ENCODE peak calls at places on chromosome 4, in six cellular contexts. One of them, this sample, is unnamed. For H3K36me3, the result is how much of the 10 kb centered on the place peaks cover.

GRCh38 chr4:99893029-99893428 is 1.2 kb downstream of the LAMTOR3 start:
- DNase-seq in body of pancreas: no peak
- DNase-seq in PC-9: no peak
- DNase-seq in stomach: no peak
- DNase-seq in heart left ventricle: no peak
- DNase-seq in esophagus muscularis mucosa: no peak
- DNase-seq in this sample: no peak

GRCh38 chr4:27360651-27361347 is 500.2 kb downstream of the STIM2 start:
- DNase-seq in body of pancreas: no peak
- DNase-seq in PC-9: no peak
- DNase-seq in stomach: no peak
- DNase-seq in heart left ventricle: no peak
- DNase-seq in esophagus muscularis mucosa: no peak
- DNase-seq in this sample: no peak

GRCh38 chr4:42843694-42844093 is 48.8 kb upstream of the GRXCR1 start:
- DNase-seq in body of pancreas: no peak
- DNase-seq in PC-9: no peak
- DNase-seq in stomach: no peak
- DNase-seq in heart left ventricle: no peak
- DNase-seq in esophagus muscularis mucosa: no peak
- DNase-seq in this sample: no peak

GRCh38 chr4:39715788-39716187 is 17.9 kb downstream of the UBE2K start:
- DNase-seq in body of pancreas: no peak
- DNase-seq in PC-9: no peak
- DNase-seq in stomach: no peak
- DNase-seq in heart left ventricle: no peak
- DNase-seq in esophagus muscularis mucosa: no peak
- DNase-seq in this sample: no peak

GRCh38 chr4:102809691-102810090 is 17.7 kb downstream of the UBE2D3 start:
- DNase-seq in body of pancreas: no peak
- DNase-seq in PC-9: no peak
- DNase-seq in stomach: no peak
- DNase-seq in heart left ventricle: no peak
- DNase-seq in esophagus muscularis mucosa: no peak
- DNase-seq in this sample: no peak

GRCh38 chr4:54076673-54077072 is 12.3 kb upstream of the CHIC2 start:
- DNase-seq in body of pancreas: no peak
- DNase-seq in PC-9: peak
- DNase-seq in stomach: no peak
- DNase-seq in heart left ventricle: no peak
- DNase-seq in esophagus muscularis mucosa: no peak
- DNase-seq in this sample: no peak

GRCh38 chr4:117156806-117157205 is 71.4 kb upstream of the TRAM1L1 start:
- DNase-seq in body of pancreas: no peak
- DNase-seq in PC-9: no peak
- DNase-seq in stomach: no peak
- DNase-seq in heart left ventricle: no peak
- DNase-seq in esophagus muscularis mucosa: no peak
- DNase-seq in this sample: no peak

GRCh38 chr4:163554870-163555465 is 60.5 kb downstream of the TMA16 start:
- DNase-seq in body of pancreas: no peak
- DNase-seq in PC-9: no peak
- DNase-seq in stomach: no peak
- DNase-seq in heart left ventricle: no peak
- DNase-seq in esophagus muscularis mucosa: no peak
- DNase-seq in this sample: no peak

GRCh38 chr4:162015090-162015489 is 148.7 kb downstream of the FSTL5 start:
- DNase-seq in body of pancreas: no peak
- DNase-seq in PC-9: no peak
- DNase-seq in stomach: no peak
- DNase-seq in heart left ventricle: no peak
- DNase-seq in esophagus muscularis mucosa: no peak
- DNase-seq in this sample: no peak

GRCh38 chr4:146124023-146124680 is 51.4 kb upstream of the LSM6 start:
- DNase-seq in body of pancreas: no peak
- DNase-seq in PC-9: no peak
- DNase-seq in stomach: no peak
- DNase-seq in heart left ventricle: no peak
- DNase-seq in esophagus muscularis mucosa: peak
- DNase-seq in this sample: no peak

GRCh38 chr4:182179105-182179504 is 64.1 kb upstream of the TENM3 start:
- DNase-seq in body of pancreas: no peak
- DNase-seq in PC-9: no peak
- DNase-seq in stomach: no peak
- DNase-seq in heart left ventricle: no peak
- DNase-seq in esophagus muscularis mucosa: no peak
- DNase-seq in this sample: no peak

GRCh38 chr4:8157944-8158709 is 486 bp downstream of the ABLIM2 start:
- DNase-seq in body of pancreas: no peak
- DNase-seq in PC-9: no peak
- DNase-seq in stomach: no peak
- DNase-seq in heart left ventricle: no peak
- DNase-seq in esophagus muscularis mucosa: no peak
- DNase-seq in this sample: no peak

GRCh38 chr4:39179681-39180080 is 2.6 kb upstream of the WDR19 start:
- DNase-seq in body of pancreas: no peak
- DNase-seq in PC-9: no peak
- DNase-seq in stomach: no peak
- DNase-seq in heart left ventricle: no peak
- DNase-seq in esophagus muscularis mucosa: no peak
- DNase-seq in this sample: no peak

GRCh38 chr4:89001647-89002518 is 55.1 kb downstream of the FAM13A start:
- DNase-seq in body of pancreas: peak
- DNase-seq in PC-9: no peak
- DNase-seq in stomach: no peak
- DNase-seq in heart left ventricle: no peak
- DNase-seq in esophagus muscularis mucosa: no peak
- DNase-seq in this sample: no peak

GRCh38 chr4:123398803-123399637 is 2.4 kb downstream of the SPRY1 start:
- DNase-seq in body of pancreas: peak
- DNase-seq in PC-9: peak
- DNase-seq in stomach: peak
- DNase-seq in heart left ventricle: peak
- DNase-seq in esophagus muscularis mucosa: no peak
- DNase-seq in this sample: peak

GRCh38 chr4:8045909-8046308 is 106.2 kb upstream of the AFAP1 start:
- DNase-seq in body of pancreas: no peak
- DNase-seq in PC-9: no peak
- DNase-seq in stomach: no peak
- DNase-seq in heart left ventricle: no peak
- DNase-seq in esophagus muscularis mucosa: no peak
- DNase-seq in this sample: no peak

GRCh38 chr4:150178161-150178560 is 99.9 kb downstream of the DCLK2 start:
- DNase-seq in body of pancreas: no peak
- DNase-seq in PC-9: no peak
- DNase-seq in stomach: no peak
- DNase-seq in heart left ventricle: no peak
- DNase-seq in esophagus muscularis mucosa: no peak
- DNase-seq in this sample: no peak

GRCh38 chr4:124641715-124642380 is 70.7 kb downstream of the ANKRD50 start:
- DNase-seq in body of pancreas: peak
- DNase-seq in PC-9: peak
- DNase-seq in stomach: no peak
- DNase-seq in heart left ventricle: no peak
- DNase-seq in esophagus muscularis mucosa: no peak
- DNase-seq in this sample: peak

GRCh38 chr4:10161840-10162239 is 45.2 kb upstream of the WDR1 start:
- DNase-seq in body of pancreas: no peak
- DNase-seq in PC-9: no peak
- DNase-seq in stomach: no peak
- DNase-seq in heart left ventricle: no peak
- DNase-seq in esophagus muscularis mucosa: no peak
- DNase-seq in this sample: no peak

GRCh38 chr4:106303548-106303947 is 12.5 kb downstream of the TBCK start:
- DNase-seq in body of pancreas: no peak
- DNase-seq in PC-9: no peak
- DNase-seq in stomach: no peak
- DNase-seq in heart left ventricle: no peak
- DNase-seq in esophagus muscularis mucosa: no peak
- DNase-seq in this sample: no peak

GRCh38 chr4:128735714-128736113 is 73.8 kb upstream of the JADE1 start:
- DNase-seq in body of pancreas: no peak
- DNase-seq in PC-9: no peak
- DNase-seq in stomach: no peak
- DNase-seq in heart left ventricle: no peak
- DNase-seq in esophagus muscularis mucosa: no peak
- DNase-seq in this sample: no peak

GRCh38 chr4:8291036-8291682 is 21.6 kb downstream of the HTRA3 start:
- DNase-seq in body of pancreas: no peak
- DNase-seq in PC-9: no peak
- DNase-seq in stomach: no peak
- DNase-seq in heart left ventricle: no peak
- DNase-seq in esophagus muscularis mucosa: no peak
- DNase-seq in this sample: no peak

DNA sequence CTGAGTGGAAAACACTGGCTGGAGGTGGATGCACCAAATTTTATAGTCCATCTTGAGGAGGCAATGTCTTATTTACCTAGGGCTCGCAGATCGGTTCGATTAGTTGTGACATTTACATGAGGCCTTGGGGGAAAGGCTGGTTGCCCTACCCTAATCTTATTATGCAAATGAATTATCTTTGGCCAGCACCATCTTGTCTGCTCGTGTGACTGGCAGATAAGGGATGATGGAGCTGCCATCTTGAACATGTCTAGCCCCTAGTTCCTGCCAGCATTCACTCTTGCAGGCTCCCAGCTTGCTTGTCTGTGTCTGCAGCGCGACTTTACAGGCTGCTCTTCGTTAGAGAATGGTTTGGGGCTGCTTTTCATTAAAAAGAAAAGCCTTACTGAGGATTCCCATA is 61.9 kb downstream of the SEC24B start:
- DNase-seq in body of pancreas: no peak
- DNase-seq in PC-9: no peak
- DNase-seq in stomach: no peak
- DNase-seq in heart left ventricle: no peak
- DNase-seq in esophagus muscularis mucosa: no peak
- DNase-seq in this sample: no peak
- H3K36me3 ChIP-seq in body of pancreas: under half
- H3K36me3 ChIP-seq in PC-9: under half
- H3K36me3 ChIP-seq in stomach: half or more
- H3K36me3 ChIP-seq in heart left ventricle: under half
- H3K36me3 ChIP-seq in esophagus muscularis mucosa: under half
- H3K36me3 ChIP-seq in this sample: under half

GRCh38 chr4:7007944-7008343 is 35.2 kb upstream of the TADA2B start:
- DNase-seq in body of pancreas: no peak
- DNase-seq in PC-9: no peak
- DNase-seq in stomach: no peak
- DNase-seq in heart left ventricle: no peak
- DNase-seq in esophagus muscularis mucosa: no peak
- DNase-seq in this sample: no peak
- H3K27ac ChIP-seq in body of pancreas: no peak
- H3K27ac ChIP-seq in PC-9: no peak
- H3K27ac ChIP-seq in stomach: no peak
- H3K27ac ChIP-seq in heart left ventricle: no peak
- H3K27ac ChIP-seq in esophagus muscularis mucosa: no peak
- H3K27ac ChIP-seq in this sample: no peak

GRCh38 chr4:140661550-140661949 is 92.8 kb upstream of the UCP1 start:
- DNase-seq in body of pancreas: no peak
- DNase-seq in PC-9: no peak
- DNase-seq in stomach: no peak
- DNase-seq in heart left ventricle: no peak
- DNase-seq in esophagus muscularis mucosa: no peak
- DNase-seq in this sample: no peak
- TF ChIP-seq CTCF in body of pancreas: no peak
- TF ChIP-seq CTCF in PC-9: no peak
- TF ChIP-seq CTCF in stomach: no peak
- TF ChIP-seq CTCF in heart left ventricle: no peak
- TF ChIP-seq CTCF in esophagus muscularis mucosa: no peak
- TF ChIP-seq CTCF in this sample: no peak

DNA sequence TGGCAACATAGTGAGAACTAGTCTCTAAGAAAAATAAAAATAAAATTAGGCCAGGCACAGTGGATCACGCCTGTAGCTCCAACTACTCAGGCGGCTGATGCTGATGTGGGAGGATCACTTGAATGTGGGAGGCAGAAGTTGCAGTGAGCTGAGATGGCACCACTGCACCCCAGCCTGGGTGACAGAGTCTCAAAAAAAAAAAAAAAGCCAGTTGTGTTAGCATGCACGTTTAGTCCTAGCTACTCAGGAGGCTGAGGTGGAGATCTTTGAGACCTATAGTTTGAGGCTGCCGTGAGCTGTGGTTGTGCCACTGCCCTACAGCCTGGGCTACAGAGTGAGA is 2.5 kb downstream of the DCK start:
- DNase-seq in body of pancreas: no peak
- DNase-seq in PC-9: no peak
- DNase-seq in stomach: no peak
- DNase-seq in heart left ventricle: no peak
- DNase-seq in esophagus muscularis mucosa: no peak
- DNase-seq in this sample: no peak
- H3K36me3 ChIP-seq in body of pancreas: under half
- H3K36me3 ChIP-seq in PC-9: under half
- H3K36me3 ChIP-seq in stomach: under half
- H3K36me3 ChIP-seq in heart left ventricle: under half
- H3K36me3 ChIP-seq in esophagus muscularis mucosa: under half
- H3K36me3 ChIP-seq in this sample: under half

GRCh38 chr4:2977116-2978097 is 14.0 kb downstream of the GRK4 start:
- DNase-seq in body of pancreas: no peak
- DNase-seq in PC-9: no peak
- DNase-seq in stomach: no peak
- DNase-seq in heart left ventricle: no peak
- DNase-seq in esophagus muscularis mucosa: no peak
- DNase-seq in this sample: peak
- H3K27ac ChIP-seq in body of pancreas: no peak
- H3K27ac ChIP-seq in PC-9: no peak
- H3K27ac ChIP-seq in stomach: no peak
- H3K27ac ChIP-seq in heart left ventricle: no peak
- H3K27ac ChIP-seq in esophagus muscularis mucosa: no peak
- H3K27ac ChIP-seq in this sample: peak

GRCh38 chr4:177579649-177580048 is 137.4 kb upstream of the AGA start:
- DNase-seq in body of pancreas: no peak
- DNase-seq in PC-9: no peak
- DNase-seq in stomach: no peak
- DNase-seq in heart left ventricle: no peak
- DNase-seq in esophagus muscularis mucosa: no peak
- DNase-seq in this sample: no peak
- TF ChIP-seq CTCF in body of pancreas: peak
- TF ChIP-seq CTCF in PC-9: no peak
- TF ChIP-seq CTCF in stomach: no peak
- TF ChIP-seq CTCF in heart left ventricle: no peak
- TF ChIP-seq CTCF in esophagus muscularis mucosa: no peak
- TF ChIP-seq CTCF in this sample: no peak

GRCh38 chr4:178784491-178784890 is 1342.3 kb upstream of the AGA start:
- DNase-seq in body of pancreas: no peak
- DNase-seq in PC-9: no peak
- DNase-seq in stomach: no peak
- DNase-seq in heart left ventricle: no peak
- DNase-seq in esophagus muscularis mucosa: no peak
- DNase-seq in this sample: no peak

DNA sequence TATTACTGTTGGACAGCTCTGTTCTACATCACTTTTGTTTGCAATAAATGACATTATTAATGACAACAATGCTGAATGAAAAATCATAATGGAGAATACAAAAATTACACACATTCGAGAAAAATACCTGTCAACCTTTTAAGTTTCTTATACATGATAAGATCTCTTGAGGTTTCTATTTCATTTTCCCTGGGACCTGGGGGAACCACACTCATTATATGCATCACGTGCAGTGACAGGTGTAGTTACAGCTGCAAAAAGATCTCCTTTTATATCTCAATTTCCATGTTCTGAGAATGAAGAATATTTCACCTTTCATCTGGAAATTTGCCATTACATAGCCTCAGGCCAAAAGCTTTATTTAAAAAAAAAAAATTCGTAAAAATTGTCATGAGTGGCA is 1347.0 kb upstream of the AGA start:
- DNase-seq in body of pancreas: no peak
- DNase-seq in PC-9: no peak
- DNase-seq in stomach: no peak
- DNase-seq in heart left ventricle: no peak
- DNase-seq in esophagus muscularis mucosa: no peak
- DNase-seq in this sample: no peak
- H3K36me3 ChIP-seq in body of pancreas: under half
- H3K36me3 ChIP-seq in PC-9: under half
- H3K36me3 ChIP-seq in stomach: under half
- H3K36me3 ChIP-seq in heart left ventricle: under half
- H3K36me3 ChIP-seq in esophagus muscularis mucosa: under half
- H3K36me3 ChIP-seq in this sample: under half